ENCODE peak calls at places on chromosomes 16 and 17, in ten cellular contexts. N is CD4-positive, alpha-beta memory T cell; R is non-pigmented ciliary epithelial cell; B is hippocampal formation; K is naive B cell; Y is stimulated activated CD8-positive, alpha-beta memory T cell treated with anti-CD3 and anti-CD28 coated beads, Interleukin-4, amount 100 ng/mL, for 24 hours; T is HTR-8/SVneo; Q is stimulated activated CD4-positive, alpha-beta T cell treated with anti-CD3 and anti-CD28 coated beads, Interleukin-1b, Interleukin-23, amount 100 ng/mL, for 1 hour; E is PC-9; W is Caco-2. J is an unnamed sample.

GRCh38 chr17:11389583-11389982 is 148.6 kb downstream of the SHISA6 start:
- DNase-seq in N (no peak), R (no peak), B (no peak), K (no peak), Y (no peak), T (no peak), Q (no peak), E (no peak), W (no peak), J (no peak)

GRCh38 chr17:41773190-41773588 is 13.3 kb downstream of the JUP start:
- DNase-seq in N (no peak), R (peak), B (no peak), K (no peak), Y (no peak), T (peak), Q (no peak), E (peak), W (peak), J (no peak)

GRCh38 chr16:75860654-75861053 is 134.4 kb upstream of the CPHXL start:
- DNase-seq in N (no peak), R (no peak), B (peak), K (no peak), Y (no peak), T (no peak), Q (no peak), E (no peak), W (no peak), J (no peak)

GRCh38 chr16:13921328-13921727 is 1.4 kb downstream of the ERCC4 start:
- DNase-seq in N (no peak), R (no peak), B (no peak), K (no peak), Y (no peak), T (no peak), Q (no peak), E (no peak), W (no peak), J (no peak)

GRCh38 chr17:78341559-78342437 is 18.1 kb downstream of the SOCS3 start:
- DNase-seq in N (no peak), R (no peak), B (peak), K (no peak), Y (no peak), T (no peak), Q (no peak), E (peak), W (no peak), J (no peak)

GRCh38 chr16:512802-513201 is 14.7 kb upstream of the CAPN15 start:
- DNase-seq in N (no peak), R (no peak), B (no peak), K (no peak), Y (no peak), T (no peak), Q (no peak), E (no peak), W (no peak), J (no peak)

GRCh38 chr17:58335779-58336455 is 7.3 kb upstream of the TSPOAP1 start:
- DNase-seq in N (peak), R (no peak), B (no peak), K (peak), Y (peak), T (no peak), Q (no peak), E (peak), W (no peak), J (peak)

GRCh38 chr17:12729086-12729485 is 60.2 kb upstream of the ARHGAP44 start:
- DNase-seq in N (no peak), R (no peak), B (no peak), K (no peak), Y (no peak), T (no peak), Q (no peak), E (no peak), W (no peak), J (no peak)

GRCh38 chr17:30413109-30413508 is 34.4 kb downstream of the CPD start:
- DNase-seq in N (no peak), R (no peak), B (no peak), K (no peak), Y (no peak), T (peak), Q (no peak), E (no peak), W (no peak), J (no peak)

GRCh38 chr17:59666235-59666634 is 41.0 kb downstream of the PTRH2 start:
- DNase-seq in N (no peak), R (no peak), B (no peak), K (no peak), Y (no peak), T (no peak), Q (no peak), E (no peak), W (no peak), J (no peak)

GRCh38 chr16:26078971-26079370 is 387.2 kb downstream of the HS3ST4 start:
- DNase-seq in N (no peak), R (no peak), B (no peak), K (no peak), Y (no peak), T (no peak), Q (no peak), E (no peak), W (no peak), J (no peak)

GRCh38 chr16:2854700-2855309 is 3.2 kb downstream of the PRSS22 start:
- DNase-seq in N (no peak), R (no peak), B (no peak), K (no peak), Y (no peak), T (no peak), Q (no peak), E (no peak), W (no peak), J (peak)

J was measured in AML-193.